ENCODE peak calls at places on chromosomes 6 and 20, in ten cellular contexts. One of them, this sample, is unnamed.

GRCh38 chr6:160895562-160895961 is 96.0 kb upstream of the MAP3K4 start:
- DNase-seq in upper lobe of left lung: no peak
- DNase-seq in suprapubic skin: no peak
- DNase-seq in ovary: no peak
- DNase-seq in stomach: no peak
- DNase-seq in A549: no peak
- DNase-seq in transverse colon: no peak
- DNase-seq in H1: no peak
- DNase-seq in sigmoid colon: no peak
- DNase-seq in GM12878: no peak
- DNase-seq in this sample: no peak

GRCh38 chr20:25537890-25538289 is 47.4 kb downstream of the NINL start:
- DNase-seq in upper lobe of left lung: no peak
- DNase-seq in suprapubic skin: no peak
- DNase-seq in ovary: no peak
- DNase-seq in stomach: no peak
- DNase-seq in A549: no peak
- DNase-seq in transverse colon: no peak
- DNase-seq in H1: no peak
- DNase-seq in sigmoid colon: no peak
- DNase-seq in GM12878: no peak
- DNase-seq in this sample: no peak

GRCh38 chr6:12892201-12892600 is 175.6 kb downstream of the PHACTR1 start:
- DNase-seq in upper lobe of left lung: no peak
- DNase-seq in suprapubic skin: no peak
- DNase-seq in ovary: no peak
- DNase-seq in stomach: no peak
- DNase-seq in A549: no peak
- DNase-seq in transverse colon: no peak
- DNase-seq in H1: no peak
- DNase-seq in sigmoid colon: no peak
- DNase-seq in GM12878: no peak
- DNase-seq in this sample: no peak

GRCh38 chr20:48819813-48820648 is 7.8 kb downstream of the PREX1 start:
- DNase-seq in upper lobe of left lung: no peak
- DNase-seq in suprapubic skin: no peak
- DNase-seq in ovary: no peak
- DNase-seq in stomach: no peak
- DNase-seq in A549: no peak
- DNase-seq in transverse colon: no peak
- DNase-seq in H1: no peak
- DNase-seq in sigmoid colon: no peak
- DNase-seq in GM12878: no peak
- DNase-seq in this sample: no peak

GRCh38 chr6:10144772-10145171 is 270.1 kb downstream of the TFAP2A start:
- DNase-seq in upper lobe of left lung: no peak
- DNase-seq in suprapubic skin: no peak
- DNase-seq in ovary: no peak
- DNase-seq in stomach: no peak
- DNase-seq in A549: no peak
- DNase-seq in transverse colon: no peak
- DNase-seq in H1: no peak
- DNase-seq in sigmoid colon: no peak
- DNase-seq in GM12878: no peak
- DNase-seq in this sample: no peak

GRCh38 chr6:116572162-116572561 is 858 bp downstream of the RWDD1 start:
- DNase-seq in upper lobe of left lung: peak; percentile 57
- DNase-seq in suprapubic skin: no peak
- DNase-seq in ovary: no peak
- DNase-seq in stomach: peak; percentile 34
- DNase-seq in A549: peak; percentile 18
- DNase-seq in transverse colon: peak; percentile 37
- DNase-seq in H1: no peak
- DNase-seq in sigmoid colon: peak; percentile 65
- DNase-seq in GM12878: no peak
- DNase-seq in this sample: no peak

GRCh38 chr20:2872304-2873009 is 824 bp upstream of the PTPRA start:
- DNase-seq in upper lobe of left lung: peak; percentile 79
- DNase-seq in suprapubic skin: peak; percentile 78
- DNase-seq in ovary: peak; percentile 67
- DNase-seq in stomach: peak; percentile 64
- DNase-seq in A549: peak; percentile 55
- DNase-seq in transverse colon: peak; percentile 77
- DNase-seq in H1: no peak
- DNase-seq in sigmoid colon: peak; percentile 81
- DNase-seq in GM12878: peak; percentile 20
- DNase-seq in this sample: peak; percentile 28

GRCh38 chr20:23224806-23225205 is 125.8 kb upstream of the NXT1 start:
- DNase-seq in upper lobe of left lung: no peak
- DNase-seq in suprapubic skin: no peak
- DNase-seq in ovary: no peak
- DNase-seq in stomach: no peak
- DNase-seq in A549: no peak
- DNase-seq in transverse colon: no peak
- DNase-seq in H1: no peak
- DNase-seq in sigmoid colon: no peak
- DNase-seq in GM12878: no peak
- DNase-seq in this sample: no peak

GRCh38 chr6:40349092-40349491 is 238.1 kb downstream of the LRFN2 start:
- DNase-seq in upper lobe of left lung: peak; percentile 5
- DNase-seq in suprapubic skin: peak; percentile 53
- DNase-seq in ovary: peak; percentile 46
- DNase-seq in stomach: no peak
- DNase-seq in A549: no peak
- DNase-seq in transverse colon: no peak
- DNase-seq in H1: no peak
- DNase-seq in sigmoid colon: peak; percentile 40
- DNase-seq in GM12878: no peak
- DNase-seq in this sample: no peak

GRCh38 chr6:149284904-149285303 is 32.6 kb upstream of the TAB2 start:
- DNase-seq in upper lobe of left lung: no peak
- DNase-seq in suprapubic skin: no peak
- DNase-seq in ovary: no peak
- DNase-seq in stomach: no peak
- DNase-seq in A549: no peak
- DNase-seq in transverse colon: no peak
- DNase-seq in H1: no peak
- DNase-seq in sigmoid colon: no peak
- DNase-seq in GM12878: no peak
- DNase-seq in this sample: no peak

GRCh38 chr20:4082406-4083102 is 67.2 kb upstream of the RNF24 start:
- DNase-seq in upper lobe of left lung: peak; percentile 92
- DNase-seq in suprapubic skin: no peak
- DNase-seq in ovary: no peak
- DNase-seq in stomach: no peak
- DNase-seq in A549: no peak
- DNase-seq in transverse colon: peak; percentile 32
- DNase-seq in H1: no peak
- DNase-seq in sigmoid colon: peak; percentile 84
- DNase-seq in GM12878: peak; percentile 59
- DNase-seq in this sample: peak; percentile 44

GRCh38 chr20:12061471-12061870 is 143.8 kb downstream of the BTBD3 start:
- DNase-seq in upper lobe of left lung: no peak
- DNase-seq in suprapubic skin: no peak
- DNase-seq in ovary: no peak
- DNase-seq in stomach: no peak
- DNase-seq in A549: no peak
- DNase-seq in transverse colon: no peak
- DNase-seq in H1: no peak
- DNase-seq in sigmoid colon: no peak
- DNase-seq in GM12878: no peak
- DNase-seq in this sample: no peak

GRCh38 chr6:56764081-56764566 is 121.4 kb upstream of the DST start:
- DNase-seq in upper lobe of left lung: no peak
- DNase-seq in suprapubic skin: no peak
- DNase-seq in ovary: no peak
- DNase-seq in stomach: no peak
- DNase-seq in A549: peak; percentile 14
- DNase-seq in transverse colon: no peak
- DNase-seq in H1: no peak
- DNase-seq in sigmoid colon: no peak
- DNase-seq in GM12878: peak; percentile 84
- DNase-seq in this sample: no peak

GRCh38 chr6:139402935-139403386 is 28.5 kb upstream of the CITED2 start:
- DNase-seq in upper lobe of left lung: peak; percentile 57
- DNase-seq in suprapubic skin: no peak
- DNase-seq in ovary: no peak
- DNase-seq in stomach: no peak
- DNase-seq in A549: no peak
- DNase-seq in transverse colon: no peak
- DNase-seq in H1: no peak
- DNase-seq in sigmoid colon: peak; percentile 81
- DNase-seq in GM12878: no peak
- DNase-seq in this sample: peak; percentile 29

GRCh38 chr6:44057931-44058616 is 69.2 kb downstream of the MRPL14 start:
- DNase-seq in upper lobe of left lung: no peak
- DNase-seq in suprapubic skin: no peak
- DNase-seq in ovary: no peak
- DNase-seq in stomach: no peak
- DNase-seq in A549: no peak
- DNase-seq in transverse colon: no peak
- DNase-seq in H1: no peak
- DNase-seq in sigmoid colon: no peak
- DNase-seq in GM12878: no peak
- DNase-seq in this sample: no peak

GRCh38 chr6:44054635-44055559 is 72.4 kb downstream of the MRPL14 start:
- DNase-seq in upper lobe of left lung: no peak
- DNase-seq in suprapubic skin: no peak
- DNase-seq in ovary: no peak
- DNase-seq in stomach: no peak
- DNase-seq in A549: no peak
- DNase-seq in transverse colon: no peak
- DNase-seq in H1: no peak
- DNase-seq in sigmoid colon: no peak
- DNase-seq in GM12878: no peak
- DNase-seq in this sample: no peak

GRCh38 chr6:44057238-44057930 is 69.9 kb downstream of the MRPL14 start:
- DNase-seq in upper lobe of left lung: no peak
- DNase-seq in suprapubic skin: no peak
- DNase-seq in ovary: no peak
- DNase-seq in stomach: no peak
- DNase-seq in A549: no peak
- DNase-seq in transverse colon: no peak
- DNase-seq in H1: no peak
- DNase-seq in sigmoid colon: no peak
- DNase-seq in GM12878: no peak
- DNase-seq in this sample: no peak

GRCh38 chr6:44058617-44059358 is 68.5 kb downstream of the MRPL14 start:
- DNase-seq in upper lobe of left lung: peak; percentile 93
- DNase-seq in suprapubic skin: peak; percentile 92
- DNase-seq in ovary: no peak
- DNase-seq in stomach: peak; percentile 74
- DNase-seq in A549: peak; percentile 85
- DNase-seq in transverse colon: peak; percentile 64
- DNase-seq in H1: no peak
- DNase-seq in sigmoid colon: peak; percentile 94
- DNase-seq in GM12878: no peak
- DNase-seq in this sample: no peak

GRCh38 chr6:44056392-44057237 is 70.6 kb downstream of the MRPL14 start:
- DNase-seq in upper lobe of left lung: no peak
- DNase-seq in suprapubic skin: no peak
- DNase-seq in ovary: peak; percentile 60
- DNase-seq in stomach: no peak
- DNase-seq in A549: no peak
- DNase-seq in transverse colon: peak; percentile 35
- DNase-seq in H1: no peak
- DNase-seq in sigmoid colon: no peak
- DNase-seq in GM12878: no peak
- DNase-seq in this sample: no peak
- TF ChIP-seq EP300 in upper lobe of left lung: no peak
- TF ChIP-seq EP300 in suprapubic skin: no peak
- TF ChIP-seq EP300 in ovary: no peak
- TF ChIP-seq EP300 in stomach: no peak
- TF ChIP-seq EP300 in A549: no peak
- TF ChIP-seq EP300 in transverse colon: no peak
- TF ChIP-seq EP300 in H1: no peak
- TF ChIP-seq EP300 in sigmoid colon: no peak
- TF ChIP-seq EP300 in GM12878: no peak
- TF ChIP-seq EP300 in this sample: no peak

GRCh38 chr6:133512410-133513016 is 271.4 kb downstream of the EYA4 start:
- DNase-seq in upper lobe of left lung: no peak
- DNase-seq in suprapubic skin: no peak
- DNase-seq in ovary: peak; percentile 61
- DNase-seq in stomach: peak; percentile 50
- DNase-seq in A549: peak; percentile 7
- DNase-seq in transverse colon: peak; percentile 30
- DNase-seq in H1: no peak
- DNase-seq in sigmoid colon: no peak
- DNase-seq in GM12878: no peak
- DNase-seq in this sample: peak; percentile 66
- TF ChIP-seq POLR2A in upper lobe of left lung: no peak
- TF ChIP-seq POLR2A in suprapubic skin: no peak
- TF ChIP-seq POLR2A in ovary: no peak
- TF ChIP-seq POLR2A in stomach: no peak
- TF ChIP-seq POLR2A in A549: no peak
- TF ChIP-seq POLR2A in transverse colon: no peak
- TF ChIP-seq POLR2A in H1: no peak
- TF ChIP-seq POLR2A in sigmoid colon: no peak
- TF ChIP-seq POLR2A in GM12878: no peak
- TF ChIP-seq POLR2A in this sample: no peak

GRCh38 chr6:107079429-107079828 is 35.9 kb downstream of the BEND3 start:
- DNase-seq in upper lobe of left lung: no peak
- DNase-seq in suprapubic skin: no peak
- DNase-seq in ovary: no peak
- DNase-seq in stomach: no peak
- DNase-seq in A549: no peak
- DNase-seq in transverse colon: no peak
- DNase-seq in H1: no peak
- DNase-seq in sigmoid colon: peak; percentile 19
- DNase-seq in GM12878: no peak
- DNase-seq in this sample: no peak
- TF ChIP-seq CTCF in upper lobe of left lung: no peak
- TF ChIP-seq CTCF in suprapubic skin: no peak
- TF ChIP-seq CTCF in ovary: no peak
- TF ChIP-seq CTCF in stomach: no peak
- TF ChIP-seq CTCF in A549: no peak
- TF ChIP-seq CTCF in transverse colon: no peak
- TF ChIP-seq CTCF in H1: peak; percentile 11
- TF ChIP-seq CTCF in sigmoid colon: no peak
- TF ChIP-seq CTCF in GM12878: no peak
- TF ChIP-seq CTCF in this sample: no peak

DNA sequence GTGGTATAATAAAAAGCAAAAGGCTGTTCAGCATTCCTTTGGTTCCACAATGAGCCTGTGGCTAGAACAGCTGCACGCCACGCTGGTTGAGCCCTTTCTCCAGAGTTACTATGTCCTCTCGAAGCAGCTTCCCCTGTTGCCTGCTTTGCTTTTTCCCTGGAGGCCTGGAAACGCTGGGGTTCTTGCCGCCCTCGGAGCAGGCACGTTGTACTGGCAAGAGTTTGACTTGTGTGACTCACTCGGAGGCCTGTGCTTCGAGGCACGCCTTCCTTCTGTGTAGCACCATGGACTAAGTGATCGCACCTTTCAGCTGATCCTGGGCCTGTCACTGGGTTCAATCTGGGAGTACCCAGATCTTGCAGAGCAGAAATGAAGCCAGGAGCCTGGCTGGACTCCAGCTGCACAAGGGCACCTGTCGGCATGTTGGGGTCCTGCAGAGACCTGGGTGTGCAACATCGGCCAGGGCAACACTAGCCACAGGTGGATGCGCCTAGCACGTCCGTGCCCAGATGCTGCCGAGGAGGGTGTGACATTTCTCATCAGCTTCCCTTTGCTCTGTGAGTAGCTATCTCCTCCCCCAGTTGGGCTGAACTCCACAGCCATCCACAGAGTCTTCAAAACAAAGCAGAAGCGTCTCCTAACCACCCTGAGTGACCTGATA is 5.3 kb downstream of the INSM1 start:
- DNase-seq in upper lobe of left lung: no peak
- DNase-seq in suprapubic skin: no peak
- DNase-seq in ovary: no peak
- DNase-seq in stomach: no peak
- DNase-seq in A549: no peak
- DNase-seq in transverse colon: no peak
- DNase-seq in H1: no peak
- DNase-seq in sigmoid colon: no peak
- DNase-seq in GM12878: no peak
- DNase-seq in this sample: no peak
- TF ChIP-seq EP300 in upper lobe of left lung: no peak
- TF ChIP-seq EP300 in suprapubic skin: no peak
- TF ChIP-seq EP300 in ovary: no peak
- TF ChIP-seq EP300 in stomach: no peak
- TF ChIP-seq EP300 in A549: no peak
- TF ChIP-seq EP300 in transverse colon: no peak
- TF ChIP-seq EP300 in H1: no peak
- TF ChIP-seq EP300 in sigmoid colon: no peak
- TF ChIP-seq EP300 in GM12878: no peak
- TF ChIP-seq EP300 in this sample: no peak

This sample was measured in tibial nerve.